ENCODE peak calls at places on chromosome 5, in six cellular contexts. O, R, Z, B, F and X are unnamed samples.

GRCh38 chr5:150580917-150581316 is 59.5 kb upstream of the SYNPO start:
- DNase-seq in Z (no peak), B (no peak), O (no peak), R (peak), F (no peak), X (no peak)

GRCh38 chr5:75616961-75617660 is 5.9 kb downstream of the ANKDD1B start:
- DNase-seq in O (no peak), R (no peak), F (no peak), B (no peak), Z (no peak), X (no peak)

GRCh38 chr5:87010736-87011135 is 256.9 kb upstream of the RASA1 start:
- DNase-seq in R (no peak), O (no peak), B (no peak), Z (no peak), F (no peak), X (no peak)

GRCh38 chr5:107875834-107876233 is 205.1 kb upstream of the EFNA5 start:
- DNase-seq in O (no peak), R (no peak), F (no peak), Z (no peak), B (no peak), X (peak)

GRCh38 chr5:170863646-170864045 is 1.8 kb downstream of the RANBP17 start:
- DNase-seq in R (no peak), B (no peak), F (no peak), Z (no peak), O (peak), X (no peak)

GRCh38 chr5:163880307-163880706 is 374.9 kb downstream of the MAT2B start:
- DNase-seq in O (no peak), B (no peak), Z (no peak), F (no peak), R (no peak), X (no peak)

GRCh38 chr5:124538931-124539330 is 207.5 kb downstream of the ZNF608 start:
- DNase-seq in B (no peak), R (no peak), Z (no peak), O (no peak), F (no peak), X (no peak)

GRCh38 chr5:90898330-90899013 is 339.9 kb downstream of the ADGRV1 start:
- DNase-seq in B (no peak), O (no peak), Z (no peak), R (no peak), F (no peak), X (no peak)

GRCh38 chr5:57776035-57776434 is 293.4 kb upstream of the ACTBL2 start:
- DNase-seq in F (no peak), B (no peak), R (no peak), O (no peak), Z (no peak), X (no peak)

GRCh38 chr5:135135530-135136201 is 101.6 kb upstream of the PITX1 start:
- DNase-seq in O (no peak), B (no peak), Z (no peak), R (no peak), F (peak), X (peak)

GRCh38 chr5:111427762-111428161 is 84.6 kb downstream of the STARD4 start:
- DNase-seq in Z (no peak), O (no peak), F (no peak), B (no peak), R (no peak), X (peak)

GRCh38 chr5:19175776-19176570 is 812.0 kb downstream of the CDH18 start:
- DNase-seq in O (no peak), B (no peak), R (no peak), Z (no peak), F (no peak), X (no peak)

GRCh38 chr5:171387970-171388815 is 544 bp downstream of the NPM1 start:
- DNase-seq in B (peak), Z (peak), R (peak), O (peak), F (peak), X (peak)

GRCh38 chr5:68270576-68270975 is 55.0 kb downstream of the PIK3R1 start:
- DNase-seq in B (no peak), O (no peak), F (no peak), Z (no peak), R (no peak), X (no peak)
- H3K27ac ChIP-seq in B (no peak), O (no peak), F (peak), Z (no peak), R (no peak), X (no peak)

DNA sequence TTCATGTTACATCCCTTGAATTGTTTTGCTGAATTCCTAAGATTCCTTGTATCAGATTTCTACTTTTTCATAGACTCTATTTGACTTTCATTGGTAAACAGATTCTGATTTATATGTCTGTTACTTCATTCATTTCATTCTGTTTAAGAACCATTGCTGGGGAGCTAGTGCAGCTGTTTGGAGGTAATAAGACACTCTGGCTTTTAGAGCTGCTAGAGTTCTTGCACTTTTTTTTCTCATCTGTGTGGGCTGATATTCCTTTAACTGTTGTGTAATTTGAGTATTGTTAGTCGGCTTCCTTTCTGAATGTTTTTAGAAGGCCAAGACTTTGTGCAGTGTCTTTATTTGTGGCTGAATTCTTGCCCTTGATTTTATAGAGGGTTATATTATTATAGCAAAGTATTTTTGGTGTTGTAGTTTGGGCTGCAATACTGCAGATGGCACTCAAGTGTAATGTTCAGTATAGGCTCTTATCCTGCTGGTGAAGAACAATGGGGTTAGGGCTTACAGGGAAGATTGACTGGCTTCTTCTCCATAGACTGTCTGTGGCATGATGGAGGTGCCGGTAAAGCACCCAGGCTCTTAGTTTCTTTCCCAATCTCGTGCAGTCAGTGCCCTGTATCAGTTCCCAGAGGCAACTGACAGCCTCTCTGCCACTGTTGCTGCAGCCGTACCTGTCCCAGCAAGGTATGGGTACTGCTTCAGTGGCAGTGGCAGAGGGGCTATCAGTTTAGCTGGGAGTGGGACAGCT is 162.2 kb downstream of the OXCT1 start:
- DNase-seq in B (peak), O (peak), Z (peak), R (no peak), F (no peak), X (peak)
- TF ChIP-seq CTCF in B (peak), O (peak), Z (no peak), R (no peak), F (no peak), X (peak)

GRCh38 chr5:77211013-77211690 is 672 bp downstream of the PDE8B start:
- DNase-seq in O (peak), F (no peak), B (no peak), Z (no peak), R (no peak), X (peak)

GRCh38 chr5:77208507-77209163 is 1.8 kb upstream of the PDE8B start:
- DNase-seq in F (no peak), Z (no peak), O (no peak), R (peak), B (no peak), X (no peak)

GRCh38 chr5:77209495-77210090 is 887 bp upstream of the PDE8B start:
- DNase-seq in B (no peak), R (no peak), O (no peak), Z (no peak), F (no peak), X (no peak)

GRCh38 chr5:77211691-77212047 is 1.2 kb downstream of the PDE8B start:
- DNase-seq in F (no peak), O (no peak), B (no peak), R (no peak), Z (no peak), X (no peak)

DNA sequence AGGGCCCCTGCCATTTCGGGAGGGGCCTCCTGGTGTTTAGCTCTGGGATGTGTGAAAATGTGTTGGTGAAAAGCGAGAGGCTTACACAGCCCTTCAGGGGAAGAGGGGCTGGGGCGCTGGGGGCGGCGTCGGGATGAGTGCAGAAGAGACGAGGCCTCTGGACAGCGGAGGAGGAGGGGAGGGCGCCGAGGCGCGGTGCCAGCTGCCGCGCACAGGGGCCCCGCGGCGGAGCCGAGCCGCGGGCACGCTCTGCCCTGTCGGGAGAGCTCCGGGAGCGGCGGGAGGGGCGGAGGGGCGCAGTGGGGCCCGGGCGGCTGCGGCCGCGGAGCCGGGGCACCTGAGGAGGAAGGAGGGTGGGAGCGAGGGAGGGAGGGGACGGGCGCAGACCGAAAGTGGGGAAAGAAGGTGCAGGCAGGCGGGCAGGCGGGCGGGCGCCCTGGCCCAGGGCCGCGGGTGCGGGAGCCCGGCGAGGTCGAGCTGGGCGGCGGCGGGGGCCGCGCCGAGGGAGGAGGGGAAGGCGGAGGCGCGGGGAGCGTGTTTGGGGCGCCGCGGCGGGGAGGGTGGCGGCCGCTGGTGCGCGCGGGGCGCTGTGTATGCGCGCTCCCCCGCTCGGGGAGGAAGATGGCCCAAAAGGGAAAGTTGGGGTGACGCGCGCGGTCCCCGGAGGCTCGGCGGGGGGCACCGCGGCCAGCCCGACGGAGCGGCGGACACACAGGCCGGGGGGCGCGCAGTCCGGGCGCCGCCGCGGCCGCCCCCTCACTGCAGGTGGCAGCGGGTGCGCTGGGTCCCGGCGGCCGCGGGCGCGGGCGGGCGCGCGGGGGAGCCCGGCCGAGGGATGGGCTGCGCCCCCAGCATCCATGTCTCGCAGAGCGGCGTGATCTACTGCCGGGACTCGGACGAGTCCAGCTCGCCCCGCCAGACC is at the start of gene PDE8B:
- DNase-seq in R (peak), F (no peak), Z (peak), B (no peak), O (peak), X (peak)
- H3K27ac ChIP-seq in R (no peak), F (no peak), Z (peak), B (no peak), O (no peak), X (no peak)

DNA sequence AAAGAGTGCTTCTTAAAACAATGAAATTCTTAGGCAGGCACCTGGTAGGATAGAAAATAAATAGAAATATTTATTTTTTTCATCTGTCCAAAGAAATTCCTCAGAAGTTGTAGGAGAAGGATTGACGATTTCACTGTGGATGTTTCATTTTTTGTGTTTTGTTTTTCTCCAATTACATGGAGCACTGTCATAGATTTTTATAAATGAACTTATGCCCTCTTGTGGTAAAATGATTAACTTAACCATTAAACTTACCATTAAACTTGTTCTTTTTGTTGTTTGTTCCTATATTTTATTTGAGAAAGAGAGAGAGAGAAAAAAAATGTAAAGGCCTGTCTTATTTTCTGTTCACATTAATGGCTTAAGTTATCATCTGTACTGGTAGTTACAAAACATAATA is 339.2 kb downstream of the PRR16 start:
- DNase-seq in Z (no peak), O (no peak), F (no peak), R (no peak), B (no peak), X (no peak)
- TF ChIP-seq CTCF in Z (peak), O (no peak), F (no peak), R (peak), B (no peak), X (peak)

DNA sequence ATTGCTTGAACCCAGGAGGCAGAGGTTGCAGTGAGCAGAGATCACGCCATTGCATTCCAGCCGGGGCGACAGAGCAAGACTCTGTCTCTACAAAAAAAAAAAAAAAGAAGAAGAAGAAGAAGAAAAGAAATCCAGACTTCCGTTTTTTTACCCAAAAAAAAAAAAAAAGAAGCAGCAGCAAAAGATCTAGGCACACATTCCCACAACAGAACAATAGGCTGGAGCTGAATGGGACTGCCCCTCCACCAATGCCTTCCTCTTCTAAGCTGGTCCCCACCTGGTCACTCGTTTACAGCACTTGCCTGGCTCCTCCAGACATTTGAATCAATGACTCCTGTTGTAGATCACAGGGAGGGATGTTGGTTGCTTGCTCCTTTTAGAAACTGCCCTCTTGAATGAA is 1.6 kb upstream of the LMAN2 start:
- DNase-seq in O (no peak), B (no peak), F (no peak), Z (no peak), R (no peak), X (no peak)
- H3K27ac ChIP-seq in O (no peak), B (no peak), F (no peak), Z (no peak), R (no peak), X (no peak)

GRCh38 chr5:39424751-39425524 is at the start of gene DAB2:
- DNase-seq in Z (peak), R (peak), O (peak), B (no peak), F (peak), X (peak)
- TF ChIP-seq CTCF in Z (peak), R (peak), O (peak), B (peak), F (no peak), X (peak)

DNA sequence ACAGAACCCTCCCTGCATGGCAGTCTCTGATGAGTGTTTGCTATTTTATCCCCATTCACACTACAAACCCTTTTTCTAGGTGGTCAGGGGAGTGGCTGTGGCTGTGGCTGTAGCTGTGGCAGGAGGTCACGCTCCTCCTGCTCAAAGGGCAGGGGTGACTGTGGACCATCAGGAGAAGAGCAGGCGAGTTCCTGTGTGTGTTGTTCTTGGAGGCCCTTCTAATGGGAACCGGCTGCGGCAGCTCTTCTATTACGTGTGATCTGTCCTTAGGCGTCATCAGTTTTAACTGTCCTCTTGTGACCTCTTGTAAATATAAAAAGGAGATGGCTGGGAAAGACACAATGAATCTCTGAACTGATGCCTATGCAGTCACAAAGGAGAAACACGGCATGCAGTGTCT is 65.1 kb downstream of the ANKH start:
- DNase-seq in F (no peak), R (no peak), O (no peak), B (no peak), Z (no peak), X (peak)
- H3K27ac ChIP-seq in F (peak), R (no peak), O (no peak), B (no peak), Z (no peak), X (no peak)

GRCh38 chr5:11230890-11231289 is 469.9 kb upstream of the DAP start:
- DNase-seq in O (no peak), R (no peak), F (no peak), B (no peak), Z (no peak), X (no peak)

GRCh38 chr5:11239261-11239660 is 478.2 kb upstream of the DAP start:
- DNase-seq in Z (no peak), B (no peak), O (no peak), F (no peak), R (no peak), X (peak)

GRCh38 chr5:11234501-11234911 is 473.5 kb upstream of the DAP start:
- DNase-seq in R (no peak), B (no peak), Z (no peak), O (peak), F (no peak), X (peak)
- TF ChIP-seq CTCF in R (no peak), B (no peak), Z (no peak), O (no peak), F (no peak), X (no peak)

GRCh38 chr5:138369706-138370105 is 17.2 kb downstream of the KDM3B start:
- DNase-seq in O (no peak), F (no peak), Z (no peak), B (no peak), R (no peak), X (no peak)
- H3K27ac ChIP-seq in O (peak), F (peak), Z (no peak), B (no peak), R (peak), X (no peak)

GRCh38 chr5:98454904-98455303 is 318.6 kb upstream of the RGMB start:
- DNase-seq in F (no peak), R (no peak), Z (no peak), B (peak), O (no peak), X (no peak)
- TF ChIP-seq CTCF in F (no peak), R (no peak), Z (peak), B (peak), O (peak), X (no peak)